ENCODE peak calls at places on chromosomes 12 and 14, in ten cellular contexts. D, T, X, O, A, M, P, I, R and G are unnamed samples.

GRCh38 chr14:59869381-59870255 is 958 bp downstream of the RTN1 start:
- DNase-seq in D (no peak), T (no peak), X (no peak), O (no peak), A (no peak), M (no peak), P (no peak), I (peak; percentile 9), R (no peak), G (no peak)

GRCh38 chr12:69501154-69501895 is 31.1 kb downstream of the FRS2 start:
- DNase-seq in D (no peak), T (no peak), X (no peak), O (no peak), A (no peak), M (no peak), P (no peak), I (no peak), R (no peak), G (no peak)

GRCh38 chr14:56133547-56133946 is 15.3 kb downstream of the PELI2 start:
- DNase-seq in D (no peak), T (no peak), X (no peak), O (no peak), A (no peak), M (no peak), P (no peak), I (no peak), R (no peak), G (no peak)

GRCh38 chr14:95998656-95999055 is 40.5 kb upstream of the C14orf132 start:
- DNase-seq in D (no peak), T (no peak), X (peak; percentile 16), O (no peak), A (no peak), M (no peak), P (no peak), I (no peak), R (no peak), G (no peak)

GRCh38 chr14:32933943-32934890 is 4.5 kb upstream of the NPAS3 start:
- DNase-seq in D (peak; percentile 81), T (no peak), X (no peak), O (peak; percentile 27), A (no peak), M (no peak), P (no peak), I (no peak), R (no peak), G (no peak)

GRCh38 chr12:52238206-52238840 is 5.3 kb downstream of the KRT7 start:
- DNase-seq in D (no peak), T (no peak), X (no peak), O (no peak), A (no peak), M (peak; percentile 10), P (no peak), I (no peak), R (no peak), G (no peak)

GRCh38 chr12:122028601-122029560 is 7.2 kb downstream of the BCL7A start:
- DNase-seq in D (no peak), T (peak; percentile 62), X (no peak), O (no peak), A (no peak), M (no peak), P (no peak), I (peak; percentile 84), R (peak; percentile 40), G (no peak)

GRCh38 chr14:37623552-37623951 is 28.1 kb downstream of the TTC6 start:
- DNase-seq in D (no peak), T (no peak), X (peak; percentile 1), O (no peak), A (no peak), M (no peak), P (no peak), I (no peak), R (no peak), G (no peak)

GRCh38 chr12:33427071-33427470 is 12.5 kb downstream of the SYT10 start:
- DNase-seq in D (no peak), T (no peak), X (no peak), O (no peak), A (peak; percentile 24), M (no peak), P (no peak), I (no peak), R (peak; percentile 60), G (peak; percentile 34)

GRCh38 chr14:102629700-102630365 is 37.4 kb downstream of the RCOR1 start:
- DNase-seq in D (no peak), T (no peak), X (no peak), O (no peak), A (no peak), M (no peak), P (no peak), I (no peak), R (peak; percentile 60), G (peak; percentile 37)

GRCh38 chr12:25186788-25187397 is 8.1 kb downstream of the DNAI7 start:
- DNase-seq in D (no peak), T (no peak), X (no peak), O (no peak), A (no peak), M (no peak), P (no peak), I (no peak), R (no peak), G (no peak)

GRCh38 chr12:120455302-120455701 is 9.1 kb downstream of the GATC start:
- DNase-seq in D (no peak), T (no peak), X (no peak), O (no peak), A (no peak), M (no peak), P (no peak), I (no peak), R (no peak), G (no peak)

GRCh38 chr14:92506230-92506629 is 7.4 kb upstream of the RIN3 start:
- DNase-seq in D (no peak), T (peak; percentile 44), X (no peak), O (no peak), A (no peak), M (no peak), P (no peak), I (no peak), R (no peak), G (no peak)

GRCh38 chr12:124524231-124524925 is 43.0 kb downstream of the NCOR2 start:
- DNase-seq in D (peak; percentile 72), T (no peak), X (no peak), O (peak; percentile 25), A (no peak), M (peak; percentile 60), P (no peak), I (no peak), R (no peak), G (no peak)

GRCh38 chr12:95532851-95533250 is 18.4 kb downstream of the USP44 start:
- DNase-seq in D (no peak), T (no peak), X (no peak), O (no peak), A (no peak), M (no peak), P (no peak), I (no peak), R (no peak), G (peak; percentile 25)

DNA sequence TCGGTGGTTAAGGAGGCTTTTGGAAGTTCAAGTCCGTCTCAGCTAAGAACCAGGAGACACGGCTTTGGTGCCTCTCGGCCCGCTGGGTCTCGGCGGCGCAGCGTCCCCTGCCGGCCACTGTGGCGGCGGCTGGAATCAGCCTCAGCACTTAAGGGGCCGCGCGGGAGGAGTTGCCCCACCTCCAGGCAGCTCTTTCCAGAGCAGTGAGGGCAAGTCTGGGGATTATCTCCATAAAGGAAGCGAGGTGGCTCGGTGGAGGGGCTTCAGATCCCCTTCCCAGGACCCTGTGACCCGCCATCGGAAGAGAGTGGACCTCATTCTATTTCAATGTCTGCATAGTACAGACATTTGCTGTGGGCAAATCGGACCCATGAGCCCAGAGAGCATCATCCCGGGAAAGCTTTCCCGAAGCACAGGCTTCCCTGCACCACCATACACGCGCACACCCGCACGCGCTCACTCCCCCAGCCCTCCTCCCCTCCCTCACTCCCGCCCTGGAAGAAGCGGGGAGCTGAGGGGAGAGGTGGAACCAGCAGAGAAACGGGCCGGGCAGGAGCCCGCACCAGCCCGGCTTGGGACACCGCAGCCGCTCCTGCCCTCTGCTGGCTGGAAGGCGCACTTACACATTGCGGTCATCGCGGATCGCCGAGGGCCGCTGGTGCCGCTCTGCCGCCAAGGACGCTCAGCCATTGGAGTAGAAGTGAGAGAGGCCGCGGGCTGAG is 15.9 kb downstream of the RNASE2 start:
- DNase-seq in D (peak; percentile 67), T (peak; percentile 91), X (peak; percentile 65), O (peak; percentile 87), A (peak; percentile 80), M (peak; percentile 76), P (peak; percentile 87), I (peak; percentile 80), R (peak; percentile 91), G (peak; percentile 90)
- TF ChIP-seq POLR2A in D (no peak), T (no peak), X (no peak), O (no peak), A (no peak), M (peak; percentile 47), P (no peak), I (no peak), R (peak; percentile 11), G (no peak)

DNA sequence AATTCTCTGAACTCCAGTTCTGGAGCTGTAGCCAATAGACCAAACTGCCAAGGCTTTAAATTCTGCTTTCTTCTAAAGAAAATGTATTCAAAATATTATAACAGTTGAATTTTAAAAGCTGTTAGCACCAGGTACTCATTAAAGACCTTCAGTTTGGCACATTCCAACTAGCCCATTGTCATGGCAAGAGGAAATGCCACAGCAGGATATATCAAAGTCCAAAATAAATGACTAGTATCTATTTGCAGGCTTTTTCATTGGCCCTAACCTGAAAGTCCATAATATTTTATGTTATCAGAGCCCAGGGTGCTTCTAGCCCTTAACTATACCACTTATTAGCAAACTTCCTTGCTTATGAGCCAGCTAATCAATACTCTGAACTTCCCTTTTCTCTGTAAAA is 3.1 kb upstream of the RIC8B start:
- DNase-seq in D (no peak), T (no peak), X (no peak), O (no peak), A (no peak), M (no peak), P (no peak), I (no peak), R (no peak), G (no peak)
- TF ChIP-seq POLR2A in D (no peak), T (no peak), X (no peak), O (no peak), A (no peak), M (no peak), P (no peak), I (no peak), R (no peak), G (no peak)

GRCh38 chr12:100573499-100574261 is at the start of gene GAS2L3:
- DNase-seq in D (peak; percentile 82), T (peak; percentile 92), X (peak; percentile 65), O (peak; percentile 91), A (peak; percentile 84), M (peak; percentile 73), P (peak; percentile 91), I (peak; percentile 68), R (no peak), G (peak; percentile 93)
- TF ChIP-seq POLR2A in D (peak; percentile 70), T (peak; percentile 55), X (peak; percentile 58), O (no peak), A (peak; percentile 51), M (peak; percentile 58), P (no peak), I (no peak), R (no peak), G (peak; percentile 87)

GRCh38 chr12:18306311-18306710 is 45.0 kb downstream of the PIK3C2G start:
- DNase-seq in D (no peak), T (no peak), X (no peak), O (no peak), A (no peak), M (no peak), P (no peak), I (no peak), R (no peak), G (no peak)

GRCh38 chr12:18302809-18303430 is 41.6 kb downstream of the PIK3C2G start:
- DNase-seq in D (no peak), T (no peak), X (no peak), O (no peak), A (no peak), M (no peak), P (no peak), I (no peak), R (no peak), G (no peak)

GRCh38 chr12:18304609-18305008 is 43.3 kb downstream of the PIK3C2G start:
- DNase-seq in D (no peak), T (no peak), X (no peak), O (no peak), A (no peak), M (no peak), P (no peak), I (no peak), R (no peak), G (no peak)
- TF ChIP-seq POLR2A in D (no peak), T (no peak), X (no peak), O (no peak), A (no peak), M (no peak), P (no peak), I (no peak), R (no peak), G (no peak)